ENCODE peak calls at places on chromosomes 2 and 18, in eight cellular contexts. One of them, this sample, is unnamed.
A peak's percentile ranks its signal among the peaks of the same experiment; 100 is the strongest.

GRCh38 chr18:57445488-57446319 is 10.5 kb downstream of the ONECUT2 start:
- DNase-seq in stimulated activated CD4-positive, alpha-beta T cell treated with anti-CD3 and anti-CD28 coated beads, Interleukin-1b, Interleukin-23, amount 100 ng/mL, for 4 hours: no peak
- DNase-seq in stimulated activated CD8-positive, alpha-beta memory T cell treated with anti-CD3 and anti-CD28 coated beads, Interleukin-4, amount 100 ng/mL, for 48 hours: no peak
- DNase-seq in nephron progenitor cell: no peak
- DNase-seq in HepG2: peak; percentile 55
- DNase-seq in HS-5: no peak
- DNase-seq in neural crest cell: no peak
- DNase-seq in Kasumi-1: no peak
- DNase-seq in this sample: no peak

GRCh38 chr18:36321636-36322407 is 24.3 kb downstream of the FHOD3 start:
- DNase-seq in stimulated activated CD4-positive, alpha-beta T cell treated with anti-CD3 and anti-CD28 coated beads, Interleukin-1b, Interleukin-23, amount 100 ng/mL, for 4 hours: no peak
- DNase-seq in stimulated activated CD8-positive, alpha-beta memory T cell treated with anti-CD3 and anti-CD28 coated beads, Interleukin-4, amount 100 ng/mL, for 48 hours: no peak
- DNase-seq in nephron progenitor cell: no peak
- DNase-seq in HepG2: no peak
- DNase-seq in HS-5: no peak
- DNase-seq in neural crest cell: no peak
- DNase-seq in Kasumi-1: no peak
- DNase-seq in this sample: no peak

GRCh38 chr18:79897940-79898625 is 53.4 kb downstream of the SLC66A2 start:
- DNase-seq in stimulated activated CD4-positive, alpha-beta T cell treated with anti-CD3 and anti-CD28 coated beads, Interleukin-1b, Interleukin-23, amount 100 ng/mL, for 4 hours: no peak
- DNase-seq in stimulated activated CD8-positive, alpha-beta memory T cell treated with anti-CD3 and anti-CD28 coated beads, Interleukin-4, amount 100 ng/mL, for 48 hours: peak; percentile 12
- DNase-seq in nephron progenitor cell: no peak
- DNase-seq in HepG2: no peak
- DNase-seq in HS-5: no peak
- DNase-seq in neural crest cell: no peak
- DNase-seq in Kasumi-1: no peak
- DNase-seq in this sample: no peak

GRCh38 chr2:234571620-234572407 is 74.9 kb upstream of the ARL4C start:
- DNase-seq in stimulated activated CD4-positive, alpha-beta T cell treated with anti-CD3 and anti-CD28 coated beads, Interleukin-1b, Interleukin-23, amount 100 ng/mL, for 4 hours: no peak
- DNase-seq in stimulated activated CD8-positive, alpha-beta memory T cell treated with anti-CD3 and anti-CD28 coated beads, Interleukin-4, amount 100 ng/mL, for 48 hours: no peak
- DNase-seq in nephron progenitor cell: no peak
- DNase-seq in HepG2: no peak
- DNase-seq in HS-5: no peak
- DNase-seq in neural crest cell: no peak
- DNase-seq in Kasumi-1: no peak
- DNase-seq in this sample: no peak

GRCh38 chr2:237660381-237660900 is 33.1 kb downstream of the LRRFIP1 start:
- DNase-seq in stimulated activated CD4-positive, alpha-beta T cell treated with anti-CD3 and anti-CD28 coated beads, Interleukin-1b, Interleukin-23, amount 100 ng/mL, for 4 hours: no peak
- DNase-seq in stimulated activated CD8-positive, alpha-beta memory T cell treated with anti-CD3 and anti-CD28 coated beads, Interleukin-4, amount 100 ng/mL, for 48 hours: no peak
- DNase-seq in nephron progenitor cell: no peak
- DNase-seq in HepG2: no peak
- DNase-seq in HS-5: no peak
- DNase-seq in neural crest cell: no peak
- DNase-seq in Kasumi-1: no peak
- DNase-seq in this sample: no peak

GRCh38 chr2:85401844-85402243 is 8.3 kb downstream of the CAPG start:
- DNase-seq in stimulated activated CD4-positive, alpha-beta T cell treated with anti-CD3 and anti-CD28 coated beads, Interleukin-1b, Interleukin-23, amount 100 ng/mL, for 4 hours: no peak
- DNase-seq in stimulated activated CD8-positive, alpha-beta memory T cell treated with anti-CD3 and anti-CD28 coated beads, Interleukin-4, amount 100 ng/mL, for 48 hours: no peak
- DNase-seq in nephron progenitor cell: no peak
- DNase-seq in HepG2: no peak
- DNase-seq in HS-5: no peak
- DNase-seq in neural crest cell: no peak
- DNase-seq in Kasumi-1: peak; percentile 50
- DNase-seq in this sample: no peak

GRCh38 chr2:218010116-218010837 is 7.5 kb upstream of the TNS1 start:
- DNase-seq in stimulated activated CD4-positive, alpha-beta T cell treated with anti-CD3 and anti-CD28 coated beads, Interleukin-1b, Interleukin-23, amount 100 ng/mL, for 4 hours: peak; percentile 15
- DNase-seq in stimulated activated CD8-positive, alpha-beta memory T cell treated with anti-CD3 and anti-CD28 coated beads, Interleukin-4, amount 100 ng/mL, for 48 hours: peak; percentile 51
- DNase-seq in nephron progenitor cell: peak; percentile 73
- DNase-seq in HepG2: no peak
- DNase-seq in HS-5: no peak
- DNase-seq in neural crest cell: peak; percentile 38
- DNase-seq in Kasumi-1: no peak
- DNase-seq in this sample: peak; percentile 81

GRCh38 chr2:198056836-198057235 is 252.4 kb downstream of the PLCL1 start:
- DNase-seq in stimulated activated CD4-positive, alpha-beta T cell treated with anti-CD3 and anti-CD28 coated beads, Interleukin-1b, Interleukin-23, amount 100 ng/mL, for 4 hours: no peak
- DNase-seq in stimulated activated CD8-positive, alpha-beta memory T cell treated with anti-CD3 and anti-CD28 coated beads, Interleukin-4, amount 100 ng/mL, for 48 hours: no peak
- DNase-seq in nephron progenitor cell: no peak
- DNase-seq in HepG2: no peak
- DNase-seq in HS-5: no peak
- DNase-seq in neural crest cell: no peak
- DNase-seq in Kasumi-1: no peak
- DNase-seq in this sample: no peak

GRCh38 chr18:53756607-53756972 is 467.9 kb downstream of the MBD2 start:
- DNase-seq in stimulated activated CD4-positive, alpha-beta T cell treated with anti-CD3 and anti-CD28 coated beads, Interleukin-1b, Interleukin-23, amount 100 ng/mL, for 4 hours: no peak
- DNase-seq in stimulated activated CD8-positive, alpha-beta memory T cell treated with anti-CD3 and anti-CD28 coated beads, Interleukin-4, amount 100 ng/mL, for 48 hours: no peak
- DNase-seq in nephron progenitor cell: no peak
- DNase-seq in HepG2: no peak
- DNase-seq in HS-5: no peak
- DNase-seq in neural crest cell: no peak
- DNase-seq in Kasumi-1: no peak
- DNase-seq in this sample: no peak

GRCh38 chr2:128370468-128371247 is 52.0 kb upstream of the HS6ST1 start:
- DNase-seq in stimulated activated CD4-positive, alpha-beta T cell treated with anti-CD3 and anti-CD28 coated beads, Interleukin-1b, Interleukin-23, amount 100 ng/mL, for 4 hours: no peak
- DNase-seq in stimulated activated CD8-positive, alpha-beta memory T cell treated with anti-CD3 and anti-CD28 coated beads, Interleukin-4, amount 100 ng/mL, for 48 hours: no peak
- DNase-seq in nephron progenitor cell: no peak
- DNase-seq in HepG2: no peak
- DNase-seq in HS-5: no peak
- DNase-seq in neural crest cell: no peak
- DNase-seq in Kasumi-1: no peak
- DNase-seq in this sample: no peak

GRCh38 chr2:190266314-190266713 is 53.3 kb downstream of the HIBCH start:
- DNase-seq in stimulated activated CD4-positive, alpha-beta T cell treated with anti-CD3 and anti-CD28 coated beads, Interleukin-1b, Interleukin-23, amount 100 ng/mL, for 4 hours: no peak
- DNase-seq in stimulated activated CD8-positive, alpha-beta memory T cell treated with anti-CD3 and anti-CD28 coated beads, Interleukin-4, amount 100 ng/mL, for 48 hours: no peak
- DNase-seq in nephron progenitor cell: no peak
- DNase-seq in HepG2: no peak
- DNase-seq in HS-5: no peak
- DNase-seq in neural crest cell: no peak
- DNase-seq in Kasumi-1: no peak
- DNase-seq in this sample: no peak

GRCh38 chr2:191343796-191344338 is 98.7 kb downstream of the MYO1B start:
- DNase-seq in stimulated activated CD4-positive, alpha-beta T cell treated with anti-CD3 and anti-CD28 coated beads, Interleukin-1b, Interleukin-23, amount 100 ng/mL, for 4 hours: no peak
- DNase-seq in stimulated activated CD8-positive, alpha-beta memory T cell treated with anti-CD3 and anti-CD28 coated beads, Interleukin-4, amount 100 ng/mL, for 48 hours: no peak
- DNase-seq in nephron progenitor cell: no peak
- DNase-seq in HepG2: no peak
- DNase-seq in HS-5: no peak
- DNase-seq in neural crest cell: no peak
- DNase-seq in Kasumi-1: no peak
- DNase-seq in this sample: no peak

GRCh38 chr2:95306306-95306895 is 9.3 kb downstream of the KCNIP3 start:
- DNase-seq in stimulated activated CD4-positive, alpha-beta T cell treated with anti-CD3 and anti-CD28 coated beads, Interleukin-1b, Interleukin-23, amount 100 ng/mL, for 4 hours: no peak
- DNase-seq in stimulated activated CD8-positive, alpha-beta memory T cell treated with anti-CD3 and anti-CD28 coated beads, Interleukin-4, amount 100 ng/mL, for 48 hours: no peak
- DNase-seq in nephron progenitor cell: no peak
- DNase-seq in HepG2: no peak
- DNase-seq in HS-5: no peak
- DNase-seq in neural crest cell: no peak
- DNase-seq in Kasumi-1: no peak
- DNase-seq in this sample: no peak

GRCh38 chr2:234620018-234620417 is 123.1 kb upstream of the ARL4C start:
- DNase-seq in stimulated activated CD4-positive, alpha-beta T cell treated with anti-CD3 and anti-CD28 coated beads, Interleukin-1b, Interleukin-23, amount 100 ng/mL, for 4 hours: no peak
- DNase-seq in stimulated activated CD8-positive, alpha-beta memory T cell treated with anti-CD3 and anti-CD28 coated beads, Interleukin-4, amount 100 ng/mL, for 48 hours: no peak
- DNase-seq in nephron progenitor cell: no peak
- DNase-seq in HepG2: no peak
- DNase-seq in HS-5: no peak
- DNase-seq in neural crest cell: no peak
- DNase-seq in Kasumi-1: no peak
- DNase-seq in this sample: no peak

GRCh38 chr18:62325806-62326645 is 916 bp downstream of the TNFRSF11A start:
- DNase-seq in stimulated activated CD4-positive, alpha-beta T cell treated with anti-CD3 and anti-CD28 coated beads, Interleukin-1b, Interleukin-23, amount 100 ng/mL, for 4 hours: no peak
- DNase-seq in stimulated activated CD8-positive, alpha-beta memory T cell treated with anti-CD3 and anti-CD28 coated beads, Interleukin-4, amount 100 ng/mL, for 48 hours: peak; percentile 54
- DNase-seq in nephron progenitor cell: peak; percentile 59
- DNase-seq in HepG2: no peak
- DNase-seq in HS-5: no peak
- DNase-seq in neural crest cell: peak; percentile 18
- DNase-seq in Kasumi-1: peak; percentile 4
- DNase-seq in this sample: no peak

GRCh38 chr18:45916302-45916701 is 50.8 kb downstream of the EPG5 start:
- DNase-seq in stimulated activated CD4-positive, alpha-beta T cell treated with anti-CD3 and anti-CD28 coated beads, Interleukin-1b, Interleukin-23, amount 100 ng/mL, for 4 hours: no peak
- DNase-seq in stimulated activated CD8-positive, alpha-beta memory T cell treated with anti-CD3 and anti-CD28 coated beads, Interleukin-4, amount 100 ng/mL, for 48 hours: no peak
- DNase-seq in nephron progenitor cell: no peak
- DNase-seq in HepG2: peak; percentile 4
- DNase-seq in HS-5: no peak
- DNase-seq in neural crest cell: no peak
- DNase-seq in Kasumi-1: no peak
- DNase-seq in this sample: no peak

GRCh38 chr18:7637269-7637668 is 70.2 kb downstream of the PTPRM start:
- DNase-seq in stimulated activated CD4-positive, alpha-beta T cell treated with anti-CD3 and anti-CD28 coated beads, Interleukin-1b, Interleukin-23, amount 100 ng/mL, for 4 hours: no peak
- DNase-seq in stimulated activated CD8-positive, alpha-beta memory T cell treated with anti-CD3 and anti-CD28 coated beads, Interleukin-4, amount 100 ng/mL, for 48 hours: no peak
- DNase-seq in nephron progenitor cell: no peak
- DNase-seq in HepG2: peak; percentile 80
- DNase-seq in HS-5: no peak
- DNase-seq in neural crest cell: no peak
- DNase-seq in Kasumi-1: no peak
- DNase-seq in this sample: no peak

GRCh38 chr18:26547302-26548143 is 830 bp downstream of the KCTD1 start:
- DNase-seq in stimulated activated CD4-positive, alpha-beta T cell treated with anti-CD3 and anti-CD28 coated beads, Interleukin-1b, Interleukin-23, amount 100 ng/mL, for 4 hours: peak; percentile 21
- DNase-seq in stimulated activated CD8-positive, alpha-beta memory T cell treated with anti-CD3 and anti-CD28 coated beads, Interleukin-4, amount 100 ng/mL, for 48 hours: peak; percentile 74
- DNase-seq in nephron progenitor cell: peak; percentile 78
- DNase-seq in HepG2: no peak
- DNase-seq in HS-5: no peak
- DNase-seq in neural crest cell: peak; percentile 65
- DNase-seq in Kasumi-1: no peak
- DNase-seq in this sample: peak; percentile 76

GRCh38 chr2:175449616-175450015 is 268.1 kb upstream of the ATP5MC3 start:
- DNase-seq in stimulated activated CD4-positive, alpha-beta T cell treated with anti-CD3 and anti-CD28 coated beads, Interleukin-1b, Interleukin-23, amount 100 ng/mL, for 4 hours: no peak
- DNase-seq in stimulated activated CD8-positive, alpha-beta memory T cell treated with anti-CD3 and anti-CD28 coated beads, Interleukin-4, amount 100 ng/mL, for 48 hours: no peak
- DNase-seq in nephron progenitor cell: no peak
- DNase-seq in HepG2: no peak
- DNase-seq in HS-5: no peak
- DNase-seq in neural crest cell: no peak
- DNase-seq in Kasumi-1: no peak
- DNase-seq in this sample: no peak

GRCh38 chr2:17148298-17149228 is 369.7 kb downstream of the RAD51AP2 start:
- DNase-seq in stimulated activated CD4-positive, alpha-beta T cell treated with anti-CD3 and anti-CD28 coated beads, Interleukin-1b, Interleukin-23, amount 100 ng/mL, for 4 hours: no peak
- DNase-seq in stimulated activated CD8-positive, alpha-beta memory T cell treated with anti-CD3 and anti-CD28 coated beads, Interleukin-4, amount 100 ng/mL, for 48 hours: no peak
- DNase-seq in nephron progenitor cell: peak; percentile 36
- DNase-seq in HepG2: peak; percentile 10
- DNase-seq in HS-5: no peak
- DNase-seq in neural crest cell: peak; percentile 9
- DNase-seq in Kasumi-1: peak; percentile 30
- DNase-seq in this sample: no peak

GRCh38 chr18:7000484-7001096 is 117.0 kb downstream of the LAMA1 start:
- DNase-seq in stimulated activated CD4-positive, alpha-beta T cell treated with anti-CD3 and anti-CD28 coated beads, Interleukin-1b, Interleukin-23, amount 100 ng/mL, for 4 hours: no peak
- DNase-seq in stimulated activated CD8-positive, alpha-beta memory T cell treated with anti-CD3 and anti-CD28 coated beads, Interleukin-4, amount 100 ng/mL, for 48 hours: no peak
- DNase-seq in nephron progenitor cell: no peak
- DNase-seq in HepG2: peak; percentile 21
- DNase-seq in HS-5: no peak
- DNase-seq in neural crest cell: no peak
- DNase-seq in Kasumi-1: peak; percentile 30
- DNase-seq in this sample: no peak

GRCh38 chr18:45457933-45458332 is 157.3 kb upstream of the SLC14A2 start:
- DNase-seq in stimulated activated CD4-positive, alpha-beta T cell treated with anti-CD3 and anti-CD28 coated beads, Interleukin-1b, Interleukin-23, amount 100 ng/mL, for 4 hours: no peak
- DNase-seq in stimulated activated CD8-positive, alpha-beta memory T cell treated with anti-CD3 and anti-CD28 coated beads, Interleukin-4, amount 100 ng/mL, for 48 hours: no peak
- DNase-seq in nephron progenitor cell: no peak
- DNase-seq in HepG2: no peak
- DNase-seq in HS-5: no peak
- DNase-seq in neural crest cell: no peak
- DNase-seq in Kasumi-1: no peak
- DNase-seq in this sample: no peak

GRCh38 chr2:67669796-67670195 is 272.7 kb downstream of the ETAA1 start:
- DNase-seq in stimulated activated CD4-positive, alpha-beta T cell treated with anti-CD3 and anti-CD28 coated beads, Interleukin-1b, Interleukin-23, amount 100 ng/mL, for 4 hours: no peak
- DNase-seq in stimulated activated CD8-positive, alpha-beta memory T cell treated with anti-CD3 and anti-CD28 coated beads, Interleukin-4, amount 100 ng/mL, for 48 hours: no peak
- DNase-seq in nephron progenitor cell: no peak
- DNase-seq in HepG2: no peak
- DNase-seq in HS-5: no peak
- DNase-seq in neural crest cell: no peak
- DNase-seq in Kasumi-1: no peak
- DNase-seq in this sample: no peak

GRCh38 chr18:47756364-47757016 is 174.0 kb downstream of the SMAD2 start:
- DNase-seq in stimulated activated CD4-positive, alpha-beta T cell treated with anti-CD3 and anti-CD28 coated beads, Interleukin-1b, Interleukin-23, amount 100 ng/mL, for 4 hours: peak; percentile 27
- DNase-seq in stimulated activated CD8-positive, alpha-beta memory T cell treated with anti-CD3 and anti-CD28 coated beads, Interleukin-4, amount 100 ng/mL, for 48 hours: peak; percentile 80
- DNase-seq in nephron progenitor cell: peak; percentile 84
- DNase-seq in HepG2: peak; percentile 46
- DNase-seq in HS-5: no peak
- DNase-seq in neural crest cell: peak; percentile 80
- DNase-seq in Kasumi-1: peak; percentile 20
- DNase-seq in this sample: peak; percentile 59

GRCh38 chr18:6557470-6558245 is 142.9 kb upstream of the L3MBTL4 start:
- DNase-seq in stimulated activated CD4-positive, alpha-beta T cell treated with anti-CD3 and anti-CD28 coated beads, Interleukin-1b, Interleukin-23, amount 100 ng/mL, for 4 hours: no peak
- DNase-seq in stimulated activated CD8-positive, alpha-beta memory T cell treated with anti-CD3 and anti-CD28 coated beads, Interleukin-4, amount 100 ng/mL, for 48 hours: no peak
- DNase-seq in nephron progenitor cell: peak; percentile 16
- DNase-seq in HepG2: no peak
- DNase-seq in HS-5: no peak
- DNase-seq in neural crest cell: no peak
- DNase-seq in Kasumi-1: no peak
- DNase-seq in this sample: peak; percentile 63

GRCh38 chr2:99821572-99822369 is 320.6 kb downstream of the AFF3 start:
- DNase-seq in stimulated activated CD4-positive, alpha-beta T cell treated with anti-CD3 and anti-CD28 coated beads, Interleukin-1b, Interleukin-23, amount 100 ng/mL, for 4 hours: no peak
- DNase-seq in stimulated activated CD8-positive, alpha-beta memory T cell treated with anti-CD3 and anti-CD28 coated beads, Interleukin-4, amount 100 ng/mL, for 48 hours: no peak
- DNase-seq in nephron progenitor cell: no peak
- DNase-seq in HepG2: no peak
- DNase-seq in HS-5: peak; percentile 97
- DNase-seq in neural crest cell: no peak
- DNase-seq in Kasumi-1: no peak
- DNase-seq in this sample: no peak

GRCh38 chr2:218310853-218311542 is 18.7 kb upstream of the TMBIM1 start:
- DNase-seq in stimulated activated CD4-positive, alpha-beta T cell treated with anti-CD3 and anti-CD28 coated beads, Interleukin-1b, Interleukin-23, amount 100 ng/mL, for 4 hours: no peak
- DNase-seq in stimulated activated CD8-positive, alpha-beta memory T cell treated with anti-CD3 and anti-CD28 coated beads, Interleukin-4, amount 100 ng/mL, for 48 hours: no peak
- DNase-seq in nephron progenitor cell: no peak
- DNase-seq in HepG2: no peak
- DNase-seq in HS-5: no peak
- DNase-seq in neural crest cell: no peak
- DNase-seq in Kasumi-1: no peak
- DNase-seq in this sample: no peak

GRCh38 chr2:169276045-169276444 is 86.3 kb downstream of the LRP2 start:
- DNase-seq in stimulated activated CD4-positive, alpha-beta T cell treated with anti-CD3 and anti-CD28 coated beads, Interleukin-1b, Interleukin-23, amount 100 ng/mL, for 4 hours: no peak
- DNase-seq in stimulated activated CD8-positive, alpha-beta memory T cell treated with anti-CD3 and anti-CD28 coated beads, Interleukin-4, amount 100 ng/mL, for 48 hours: no peak
- DNase-seq in nephron progenitor cell: no peak
- DNase-seq in HepG2: no peak
- DNase-seq in HS-5: no peak
- DNase-seq in neural crest cell: no peak
- DNase-seq in Kasumi-1: peak; percentile 78
- DNase-seq in this sample: no peak

GRCh38 chr2:1659951-1660565 is 84.3 kb downstream of the PXDN start:
- DNase-seq in stimulated activated CD4-positive, alpha-beta T cell treated with anti-CD3 and anti-CD28 coated beads, Interleukin-1b, Interleukin-23, amount 100 ng/mL, for 4 hours: no peak
- DNase-seq in stimulated activated CD8-positive, alpha-beta memory T cell treated with anti-CD3 and anti-CD28 coated beads, Interleukin-4, amount 100 ng/mL, for 48 hours: no peak
- DNase-seq in nephron progenitor cell: no peak
- DNase-seq in HepG2: no peak
- DNase-seq in HS-5: no peak
- DNase-seq in neural crest cell: no peak
- DNase-seq in Kasumi-1: no peak
- DNase-seq in this sample: no peak

GRCh38 chr18:25349926-25350560 is 1.9 kb downstream of the ZNF521 start:
- DNase-seq in stimulated activated CD4-positive, alpha-beta T cell treated with anti-CD3 and anti-CD28 coated beads, Interleukin-1b, Interleukin-23, amount 100 ng/mL, for 4 hours: no peak
- DNase-seq in stimulated activated CD8-positive, alpha-beta memory T cell treated with anti-CD3 and anti-CD28 coated beads, Interleukin-4, amount 100 ng/mL, for 48 hours: no peak
- DNase-seq in nephron progenitor cell: peak; percentile 64
- DNase-seq in HepG2: no peak
- DNase-seq in HS-5: no peak
- DNase-seq in neural crest cell: peak; percentile 50
- DNase-seq in Kasumi-1: no peak
- DNase-seq in this sample: no peak

GRCh38 chr2:149342509-149342908 is 12.1 kb downstream of the LYPD6 start:
- DNase-seq in stimulated activated CD4-positive, alpha-beta T cell treated with anti-CD3 and anti-CD28 coated beads, Interleukin-1b, Interleukin-23, amount 100 ng/mL, for 4 hours: no peak
- DNase-seq in stimulated activated CD8-positive, alpha-beta memory T cell treated with anti-CD3 and anti-CD28 coated beads, Interleukin-4, amount 100 ng/mL, for 48 hours: no peak
- DNase-seq in nephron progenitor cell: no peak
- DNase-seq in HepG2: no peak
- DNase-seq in HS-5: no peak
- DNase-seq in neural crest cell: no peak
- DNase-seq in Kasumi-1: no peak
- DNase-seq in this sample: no peak

This sample was measured in BE2C.